ENCODE peak calls at places on chromosomes 12 and 14, in nine cellular contexts. P is left ventricle myocardium inferior; H is GM23248; S is endodermal cell; O is CD4-positive, alpha-beta memory T cell; B is right cardiac atrium; U is ovary; A is effector memory CD4-positive, alpha-beta T cell; F is lower lobe of right lung. G is an unnamed sample. For H3K4me1, the result is how much of the 10 kb centered on the place peaks cover.

GRCh38 chr14:96573473-96574100 is 71.4 kb downstream of the PAPOLA start:
- DNase-seq in P (no peak), H (no peak), S (no peak), O (no peak), B (no peak), U (no peak), A (no peak), F (no peak), G (no peak)

GRCh38 chr12:5945071-5946008 is at the start of gene ANO2:
- DNase-seq in P (no peak), H (peak), S (peak), O (no peak), B (peak), U (no peak), A (no peak), F (no peak), G (no peak)

GRCh38 chr14:68082698-68083291 is 263.2 kb downstream of the RAD51B start:
- DNase-seq in P (no peak), H (no peak), S (no peak), O (no peak), B (no peak), U (no peak), A (no peak), F (no peak), G (no peak)

GRCh38 chr14:68235011-68235410 is 415.4 kb downstream of the RAD51B start:
- DNase-seq in P (no peak), H (peak), S (no peak), O (no peak), B (no peak), U (no peak), A (no peak), F (no peak), G (no peak)

GRCh38 chr14:75299064-75299463 is 20.4 kb downstream of the FOS start:
- DNase-seq in P (no peak), H (peak), S (no peak), O (no peak), B (peak), U (peak), A (no peak), F (peak), G (no peak)

GRCh38 chr12:76073561-76073960 is 10.9 kb downstream of the NAP1L1 start:
- DNase-seq in P (no peak), H (no peak), S (no peak), O (no peak), B (no peak), U (no peak), A (no peak), F (no peak), G (no peak)

GRCh38 chr14:25953532-25954144 is 644.2 kb downstream of the NOVA1 start:
- DNase-seq in P (no peak), H (peak), S (no peak), O (no peak), B (peak), U (peak), A (no peak), F (no peak), G (no peak)

GRCh38 chr14:50396636-50397460 is at the start of gene CDKL1:
- DNase-seq in P (peak), H (peak), S (peak), O (peak), B (peak), U (peak), A (peak), F (peak), G (peak)

GRCh38 chr12:54082402-54082892 is 28.8 kb downstream of the HOXC4 start:
- DNase-seq in P (no peak), H (peak), S (peak), O (peak), B (peak), U (peak), A (peak), F (no peak), G (peak)

DNA sequence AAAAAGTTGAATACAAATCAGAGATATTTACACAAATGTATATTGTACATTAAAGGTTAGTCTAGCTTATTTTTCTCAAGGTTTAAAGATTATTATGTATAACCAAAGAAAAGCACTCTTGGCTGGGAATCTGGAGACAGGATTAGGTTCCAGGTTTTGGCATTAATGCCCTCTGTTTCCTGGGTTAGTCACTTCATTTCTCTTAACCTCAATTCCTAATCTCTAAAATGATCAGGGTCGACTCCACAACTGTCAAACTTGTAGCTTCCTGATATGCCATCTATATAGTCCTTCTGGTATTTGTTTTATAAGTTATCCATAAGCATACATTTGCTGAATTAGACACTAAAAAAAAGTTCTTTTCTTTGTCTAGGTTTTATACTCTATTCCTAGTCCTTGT is 2.6 kb downstream of the ITPR2 start:
- DNase-seq in P (no peak), H (no peak), S (no peak), O (no peak), B (no peak), U (no peak), A (no peak), F (no peak), G (no peak)
- H3K4me1 ChIP-seq in P (under half), H (under half), S (under half), O (under half), B (under half), U (under half), A (under half), F (under half), G (under half)

GRCh38 chr12:49263400-49263763 is 1.5 kb upstream of the TUBA1C start:
- DNase-seq in P (no peak), H (no peak), S (no peak), O (no peak), B (no peak), U (no peak), A (no peak), F (no peak), G (no peak)
- H3K4me3 ChIP-seq in P (peak), H (peak), S (peak), O (no peak), B (no peak), U (no peak), A (no peak), F (no peak), G (no peak)

GRCh38 chr14:21083565-21084325 is 13.6 kb downstream of the ARHGEF40 start:
- DNase-seq in P (no peak), H (no peak), S (no peak), O (no peak), B (no peak), U (no peak), A (no peak), F (no peak), G (no peak)
- H3K4me1 ChIP-seq in P (under half), H (under half), S (under half), O (under half), B (under half), U (under half), A (under half), F (under half), G (under half)

DNA sequence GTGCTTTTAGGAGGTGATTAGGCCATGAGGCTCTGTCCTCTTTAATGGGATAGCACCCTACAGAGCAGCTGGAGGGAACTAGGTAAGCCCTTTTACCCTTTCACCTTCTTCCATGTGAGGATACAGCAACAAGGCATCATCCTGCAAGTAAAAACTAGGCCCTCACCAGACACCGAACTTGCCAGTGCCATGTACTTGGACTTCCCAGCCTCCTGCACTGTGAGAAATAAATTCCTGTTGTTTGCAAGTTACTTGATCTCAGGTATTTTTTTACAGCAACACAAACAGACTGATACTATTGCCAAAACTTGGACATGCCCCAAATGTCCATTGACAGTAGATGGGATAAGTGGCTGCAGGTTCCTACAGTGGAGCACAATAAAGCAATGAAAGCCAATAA is 85.8 kb upstream of the MAP1LC3B2 start:
- DNase-seq in P (no peak), H (no peak), S (no peak), O (no peak), B (no peak), U (no peak), A (no peak), F (no peak), G (no peak)
- H3K4me3 ChIP-seq in P (no peak), H (no peak), S (no peak), O (no peak), B (no peak), U (no peak), A (no peak), F (no peak), G (no peak)

GRCh38 chr12:10873374-10873773 is 10.7 kb downstream of the PRH1 start:
- DNase-seq in P (no peak), H (no peak), S (no peak), O (no peak), B (no peak), U (no peak), A (no peak), F (no peak), G (no peak)

GRCh38 chr12:10867381-10867780 is 16.7 kb downstream of the PRH1 start:
- DNase-seq in P (no peak), H (no peak), S (no peak), O (no peak), B (no peak), U (no peak), A (no peak), F (no peak), G (no peak)
- H3K4me1 ChIP-seq in P (under half), H (under half), S (under half), O (under half), B (under half), U (under half), A (under half), F (under half), G (under half)

DNA sequence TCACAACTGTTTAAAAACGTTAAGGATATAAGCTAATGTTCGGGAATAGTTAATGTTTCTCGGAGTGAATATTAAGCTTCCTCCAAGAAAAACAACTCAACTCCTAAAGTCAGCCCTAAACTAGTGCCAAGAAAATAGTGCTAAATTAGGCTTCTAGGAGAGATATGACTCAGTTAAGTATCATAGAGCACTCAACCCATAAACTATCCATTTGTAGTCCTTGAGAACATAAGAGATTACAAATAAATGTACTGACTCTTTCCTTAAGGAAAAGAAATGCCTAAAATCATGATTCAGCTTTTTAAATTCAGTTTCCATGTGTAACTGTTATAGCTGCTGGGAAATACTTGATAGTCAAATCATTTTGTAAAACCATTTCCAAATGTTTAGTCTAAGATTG is 117.1 kb downstream of the HMGA2 start:
- DNase-seq in P (no peak), H (peak), S (no peak), O (no peak), B (no peak), U (no peak), A (no peak), F (no peak), G (no peak)
- H3K4me3 ChIP-seq in P (no peak), H (peak), S (no peak), O (no peak), B (no peak), U (no peak), A (no peak), F (no peak), G (no peak)

DNA sequence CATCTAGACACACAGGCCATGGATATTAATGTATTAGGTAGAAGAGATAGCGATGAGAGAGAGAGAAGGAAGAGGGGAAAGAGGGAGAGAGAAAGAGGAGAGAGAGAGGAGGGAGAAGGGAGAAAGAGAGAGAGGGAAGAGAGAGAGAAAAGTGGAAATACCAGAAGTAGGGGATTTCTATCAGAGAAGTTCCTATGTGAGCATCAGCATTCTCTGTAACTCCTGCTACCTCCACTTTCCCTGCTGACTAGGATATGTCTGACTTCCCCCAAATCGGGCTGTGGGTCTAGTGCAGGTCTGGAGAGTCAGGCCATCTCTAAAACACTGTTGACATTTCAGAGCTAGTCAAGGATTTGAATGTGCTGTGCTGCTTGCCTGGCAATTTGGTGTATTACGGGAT is 3.6 kb downstream of the ARHGDIB start:
- DNase-seq in P (no peak), H (no peak), S (no peak), O (no peak), B (no peak), U (no peak), A (no peak), F (no peak), G (no peak)
- H3K4me1 ChIP-seq in P (half or more), H (under half), S (under half), O (half or more), B (under half), U (under half), A (under half), F (half or more), G (half or more)

DNA sequence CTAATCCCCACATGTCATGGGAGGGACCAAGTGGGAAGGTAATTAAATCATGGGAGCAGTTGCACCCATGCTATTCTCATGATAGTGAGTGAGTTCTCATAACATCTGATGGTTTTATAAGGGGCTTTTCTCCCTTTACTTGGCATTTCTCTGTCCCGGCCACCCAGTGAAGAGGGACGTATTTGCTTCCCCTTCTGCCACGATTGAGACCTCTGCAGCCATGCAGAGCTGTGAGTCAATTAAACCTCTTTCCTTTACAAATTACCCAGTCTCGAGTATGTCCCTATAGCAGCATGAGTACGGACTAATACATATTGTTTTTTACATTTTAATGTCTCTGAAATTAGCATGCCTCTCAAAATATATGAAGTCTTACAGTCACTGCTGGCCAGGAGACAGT is 35.0 kb downstream of the GABARAPL1 start:
- DNase-seq in P (no peak), H (no peak), S (no peak), O (no peak), B (no peak), U (no peak), A (no peak), F (no peak), G (no peak)
- H3K4me3 ChIP-seq in P (no peak), H (no peak), S (no peak), O (no peak), B (no peak), U (no peak), A (no peak), F (no peak), G (no peak)

DNA sequence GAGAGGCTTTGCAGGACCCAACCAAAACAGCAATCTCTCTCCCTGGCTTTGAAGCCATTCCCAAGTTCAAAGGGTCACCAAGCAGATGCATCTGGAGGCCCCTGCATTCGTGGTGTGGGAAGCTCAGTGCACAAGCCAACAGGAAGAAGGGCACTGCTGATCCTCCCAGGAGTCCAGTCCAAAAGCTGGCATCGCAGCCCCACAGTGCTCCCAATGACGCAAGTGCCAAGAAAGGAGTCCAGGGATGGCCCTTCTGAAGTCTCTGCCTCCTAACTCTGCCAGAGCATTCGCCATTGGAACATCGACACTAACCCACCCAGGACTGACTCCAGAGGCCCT is 25.1 kb downstream of the PXN start:
- DNase-seq in P (no peak), H (no peak), S (no peak), O (no peak), B (peak), U (no peak), A (no peak), F (no peak), G (no peak)
- H3K4me1 ChIP-seq in P (half or more), H (half or more), S (under half), O (half or more), B (half or more), U (under half), A (half or more), F (half or more), G (half or more)

G was measured in CD4-positive, CD25-positive, alpha-beta regulatory T cell.